ENCODE peak calls at places on chromosomes 6 and 20, in six cellular contexts. F, I, J, S, K and C are unnamed samples.

GRCh38 chr6:2840794-2841061 is 935 bp downstream of the SERPINB1 start:
- DNase-seq in F (no peak), J (no peak), K (no peak), S (no peak), I (no peak), C (no peak)

GRCh38 chr6:96157018-96157565 is 141.3 kb downstream of the FUT9 start:
- DNase-seq in I (no peak), F (no peak), J (no peak), S (no peak), K (peak), C (no peak)

GRCh38 chr6:139265512-139266190 is 26.1 kb downstream of the TXLNB start:
- DNase-seq in J (no peak), I (no peak), K (no peak), F (no peak), S (no peak), C (no peak)

GRCh38 chr6:40896696-40897095 is 142.3 kb downstream of the UNC5CL start:
- DNase-seq in J (no peak), I (no peak), S (no peak), F (no peak), K (no peak), C (no peak)

GRCh38 chr20:47529840-47530239 is 28.2 kb downstream of the NCOA3 start:
- DNase-seq in I (no peak), F (peak), K (no peak), S (no peak), J (no peak), C (no peak)

GRCh38 chr6:161233986-161234620 is 39.8 kb downstream of the AGPAT4 start:
- DNase-seq in I (peak), F (peak), K (no peak), J (peak), S (no peak), C (no peak)

GRCh38 chr6:98014791-98015201 is 731.8 kb upstream of the MMS22L start:
- DNase-seq in I (no peak), K (no peak), J (no peak), S (no peak), F (no peak), C (no peak)

GRCh38 chr6:50815436-50816114 is 3.1 kb upstream of the TFAP2B start:
- DNase-seq in I (no peak), S (no peak), F (peak), K (no peak), J (no peak), C (no peak)

GRCh38 chr6:139149383-139149782 is 14.5 kb downstream of the HECA start:
- DNase-seq in K (no peak), F (no peak), S (no peak), I (no peak), J (no peak), C (no peak)

GRCh38 chr6:80197474-80197873 is 91.0 kb downstream of the BCKDHB start:
- DNase-seq in K (no peak), S (no peak), I (no peak), F (peak), J (no peak), C (no peak)

GRCh38 chr20:45073182-45073581 is 27.7 kb downstream of the KCNS1 start:
- DNase-seq in J (no peak), I (no peak), S (no peak), F (no peak), K (no peak), C (no peak)

GRCh38 chr6:111731404-111732195 is 125.9 kb upstream of the TRAF3IP2 start:
- DNase-seq in S (no peak), K (no peak), I (no peak), J (no peak), F (peak), C (no peak)

GRCh38 chr6:169846286-169847056 is 95.0 kb downstream of the ERMARD start:
- DNase-seq in K (no peak), J (no peak), I (no peak), F (no peak), S (no peak), C (peak)

GRCh38 chr6:24534329-24534728 is 39.6 kb downstream of the ALDH5A1 start:
- DNase-seq in I (no peak), K (no peak), J (no peak), F (no peak), S (no peak), C (no peak)
- TF ChIP-seq CTCF in I (no peak), K (no peak), J (no peak), F (no peak), S (no peak), C (no peak)

GRCh38 chr6:16339263-16339587 is 100.8 kb downstream of the GMPR start:
- DNase-seq in K (no peak), J (no peak), I (no peak), F (no peak), S (no peak), C (no peak)

GRCh38 chr6:16338577-16339262 is 100.3 kb downstream of the GMPR start:
- DNase-seq in K (no peak), I (peak), S (no peak), J (peak), F (peak), C (no peak)

GRCh38 chr6:16335176-16335575 is 96.8 kb downstream of the GMPR start:
- DNase-seq in I (no peak), S (no peak), F (no peak), K (no peak), J (no peak), C (no peak)

GRCh38 chr6:16336056-16336810 is 97.8 kb downstream of the GMPR start:
- DNase-seq in I (no peak), F (no peak), K (no peak), S (no peak), J (no peak), C (no peak)

DNA sequence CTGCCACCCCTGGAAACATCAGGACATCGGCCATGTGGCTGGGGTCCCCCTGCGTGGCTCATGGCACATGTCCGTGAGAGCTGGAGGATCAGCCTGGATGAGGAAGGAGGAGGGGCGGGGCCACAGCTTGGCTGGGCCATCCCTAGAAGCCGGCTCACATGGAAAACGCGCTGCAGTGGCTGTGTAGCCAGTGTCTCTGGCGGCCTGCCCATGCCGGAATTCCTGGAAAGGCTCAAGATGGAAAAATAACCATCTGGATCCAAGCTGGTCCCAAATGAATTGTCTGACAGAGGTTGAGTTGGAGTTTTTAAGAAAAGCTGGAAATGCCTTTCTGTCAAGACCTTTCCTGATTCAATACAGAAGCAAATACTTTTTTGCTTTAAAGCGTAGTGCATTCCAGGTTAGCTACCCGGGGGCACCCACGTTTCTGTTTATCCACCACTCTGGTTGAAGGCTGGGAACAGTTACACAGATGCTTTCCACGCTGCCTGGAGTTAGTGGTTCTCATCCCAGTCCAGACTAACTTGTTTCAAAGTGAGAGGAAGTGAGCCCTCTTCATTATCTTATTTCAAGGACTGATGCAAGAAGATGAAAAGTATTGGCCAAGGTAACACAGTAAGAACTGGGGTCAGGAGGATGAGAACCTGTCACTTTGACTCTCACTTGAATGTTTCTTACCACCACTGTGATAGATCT is 99.0 kb downstream of the GMPR start:
- DNase-seq in S (no peak), I (peak), K (no peak), J (no peak), F (peak), C (peak)
- TF ChIP-seq CTCF in S (no peak), I (no peak), K (no peak), J (no peak), F (no peak), C (no peak)

DNA sequence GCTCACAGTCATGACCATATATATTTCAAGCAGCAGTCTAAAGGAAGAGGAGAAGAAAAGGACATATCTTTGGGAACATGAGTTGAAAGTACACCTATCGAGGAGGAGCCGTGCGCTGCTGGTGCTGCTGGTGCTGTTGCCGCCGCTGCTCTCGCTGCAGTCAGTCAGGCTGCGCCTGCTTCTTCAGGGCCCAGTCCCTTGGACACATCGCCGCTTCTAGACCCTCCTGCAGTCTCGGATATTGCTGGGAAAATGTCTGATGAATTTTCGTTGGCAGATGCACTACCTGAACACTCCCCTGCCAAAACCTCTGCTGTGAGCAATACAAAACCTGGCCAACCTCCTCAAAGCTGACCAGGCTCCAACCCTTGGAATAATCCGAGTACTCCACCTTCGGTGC is 8.2 kb upstream of the ASCC3 start:
- DNase-seq in S (no peak), F (no peak), K (no peak), I (no peak), J (no peak), C (no peak)
- TF ChIP-seq CTCF in S (no peak), F (no peak), K (no peak), I (no peak), J (no peak), C (no peak)

GRCh38 chr6:128841518-128841917 is 41.4 kb upstream of the LAMA2 start:
- DNase-seq in K (no peak), J (no peak), F (no peak), S (no peak), I (no peak), C (no peak)
- TF ChIP-seq CTCF in K (no peak), J (no peak), F (no peak), S (no peak), I (no peak), C (no peak)

GRCh38 chr20:56187791-56188190 is 60.7 kb upstream of the MC3R start:
- DNase-seq in J (no peak), I (no peak), F (no peak), S (no peak), K (no peak), C (no peak)
- TF ChIP-seq CTCF in J (no peak), I (peak), F (no peak), S (no peak), K (no peak), C (no peak)

GRCh38 chr6:101686653-101687052 is 293.1 kb downstream of the GRIK2 start:
- DNase-seq in K (no peak), I (no peak), J (no peak), S (no peak), F (no peak), C (no peak)
- TF ChIP-seq CTCF in K (no peak), I (no peak), J (no peak), S (no peak), F (no peak), C (no peak)

GRCh38 chr6:147285087-147285855 is 81.1 kb downstream of the STXBP5 start:
- DNase-seq in K (no peak), S (no peak), J (peak), I (no peak), F (peak), C (no peak)
- TF ChIP-seq CTCF in K (peak), S (no peak), J (peak), I (peak), F (peak), C (peak)

DNA sequence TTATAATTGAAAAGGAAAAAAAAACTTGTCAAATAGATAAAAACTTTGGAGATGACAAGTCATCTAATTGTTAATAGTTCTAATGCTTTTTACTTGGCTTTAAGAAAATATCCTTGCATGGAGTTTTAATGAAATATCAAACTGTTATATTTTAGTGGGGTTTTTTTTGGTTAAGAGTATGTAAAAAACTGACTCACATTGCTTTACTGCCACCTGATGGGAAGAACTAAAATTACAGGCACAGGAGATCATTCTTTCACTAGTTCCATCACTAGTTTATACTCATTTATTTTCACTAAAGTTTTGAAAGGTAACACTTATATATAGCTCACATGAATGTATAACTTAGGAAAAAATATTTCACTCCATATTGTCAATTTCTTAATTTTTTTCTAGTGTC is 309.1 kb downstream of the LMBRD1 start:
- DNase-seq in S (no peak), F (no peak), I (no peak), J (no peak), K (no peak), C (no peak)
- TF ChIP-seq CTCF in S (no peak), F (peak), I (no peak), J (no peak), K (peak), C (no peak)

GRCh38 chr6:67974931-67975330 is 660.2 kb upstream of the ADGRB3 start:
- DNase-seq in S (no peak), J (no peak), F (no peak), I (no peak), K (no peak), C (no peak)
- TF ChIP-seq CTCF in S (no peak), J (no peak), F (no peak), I (no peak), K (no peak), C (no peak)